ENCODE peak calls at places on chromosomes 16 and 17, in four cellular contexts. One of them, this sample, is unnamed.

GRCh38 chr16:78249056-78249455 is 149.6 kb downstream of the WWOX start:
- DNase-seq in K562: no peak
- DNase-seq in HepG2: peak; percentile 77
- DNase-seq in H1: peak; percentile 57
- DNase-seq in this sample: no peak

GRCh38 chr17:69634844-69635243 is 220.3 kb downstream of the MAP2K6 start:
- DNase-seq in K562: no peak
- DNase-seq in HepG2: no peak
- DNase-seq in H1: no peak
- DNase-seq in this sample: no peak

GRCh38 chr17:62017496-62017895 is 47.6 kb downstream of the MED13 start:
- DNase-seq in K562: no peak
- DNase-seq in HepG2: no peak
- DNase-seq in H1: no peak
- DNase-seq in this sample: peak; percentile 14

GRCh38 chr16:77812856-77813523 is 24.6 kb downstream of the VAT1L start:
- DNase-seq in K562: no peak
- DNase-seq in HepG2: no peak
- DNase-seq in H1: no peak
- DNase-seq in this sample: no peak

GRCh38 chr17:64747938-64748540 is 85.9 kb upstream of the SMURF2 start:
- DNase-seq in K562: no peak
- DNase-seq in HepG2: no peak
- DNase-seq in H1: no peak
- DNase-seq in this sample: no peak

GRCh38 chr17:4903051-4903818 is at the start of gene CHRNE:
- DNase-seq in K562: peak; percentile 65
- DNase-seq in HepG2: peak; percentile 80
- DNase-seq in H1: peak; percentile 91
- DNase-seq in this sample: peak; percentile 89

GRCh38 chr17:54452666-54453348 is 447.8 kb upstream of the TOM1L1 start:
- DNase-seq in K562: no peak
- DNase-seq in HepG2: no peak
- DNase-seq in H1: no peak
- DNase-seq in this sample: no peak

GRCh38 chr17:55356440-55357328 is 65.0 kb downstream of the MMD start:
- DNase-seq in K562: peak; percentile 71
- DNase-seq in HepG2: peak; percentile 87
- DNase-seq in H1: peak; percentile 84
- DNase-seq in this sample: peak; percentile 88

GRCh38 chr16:89574681-89575246 is 794 bp upstream of the CPNE7 start:
- DNase-seq in K562: peak; percentile 86
- DNase-seq in HepG2: no peak
- DNase-seq in H1: peak; percentile 92
- DNase-seq in this sample: peak; percentile 84

GRCh38 chr17:69103557-69104233 is 38.0 kb downstream of the ABCA6 start:
- DNase-seq in K562: peak; percentile 79
- DNase-seq in HepG2: peak; percentile 47
- DNase-seq in H1: no peak
- DNase-seq in this sample: no peak

GRCh38 chr16:52825882-52826281 is 226.8 kb downstream of the CHD9NB start:
- DNase-seq in K562: no peak
- DNase-seq in HepG2: no peak
- DNase-seq in H1: no peak
- DNase-seq in this sample: no peak

GRCh38 chr16:23174622-23175021 is 7.9 kb upstream of the SCNN1G start:
- DNase-seq in K562: no peak
- DNase-seq in HepG2: no peak
- DNase-seq in H1: no peak
- DNase-seq in this sample: no peak

GRCh38 chr17:5201011-5201410 is 9.3 kb upstream of the ZNF594 start:
- DNase-seq in K562: no peak
- DNase-seq in HepG2: no peak
- DNase-seq in H1: no peak
- DNase-seq in this sample: no peak

GRCh38 chr16:4101421-4102275 is 14.6 kb downstream of the ADCY9 start:
- DNase-seq in K562: no peak
- DNase-seq in HepG2: no peak
- DNase-seq in H1: no peak
- DNase-seq in this sample: no peak

GRCh38 chr16:66408181-66409048 is 18.7 kb upstream of the BEAN1 start:
- DNase-seq in K562: no peak
- DNase-seq in HepG2: peak; percentile 93
- DNase-seq in H1: no peak
- DNase-seq in this sample: peak; percentile 57

GRCh38 chr16:29765167-29766032 is 12.7 kb upstream of the ZG16 start:
- DNase-seq in K562: no peak
- DNase-seq in HepG2: peak; percentile 92
- DNase-seq in H1: no peak
- DNase-seq in this sample: no peak

GRCh38 chr17:4598776-4599504 is 14.6 kb downstream of the SMTNL2 start:
- DNase-seq in K562: no peak
- DNase-seq in HepG2: no peak
- DNase-seq in H1: no peak
- DNase-seq in this sample: no peak

GRCh38 chr17:76911299-76912007 is 43.2 kb downstream of the MGAT5B start:
- DNase-seq in K562: no peak
- DNase-seq in HepG2: no peak
- DNase-seq in H1: no peak
- DNase-seq in this sample: no peak

GRCh38 chr17:79657861-79658810 is 47.3 kb upstream of the RBFOX3 start:
- DNase-seq in K562: no peak
- DNase-seq in HepG2: no peak
- DNase-seq in H1: peak; percentile 34
- DNase-seq in this sample: no peak

GRCh38 chr16:65667013-65667578 is 545.2 kb upstream of the CDH11 start:
- DNase-seq in K562: no peak
- DNase-seq in HepG2: peak; percentile 9
- DNase-seq in H1: no peak
- DNase-seq in this sample: no peak

GRCh38 chr17:7462474-7463367 is 16.7 kb downstream of the ZBTB4 start:
- DNase-seq in K562: no peak
- DNase-seq in HepG2: no peak
- DNase-seq in H1: no peak
- DNase-seq in this sample: no peak

GRCh38 chr16:16155234-16155633 is 68.1 kb downstream of the ABCC6 start:
- DNase-seq in K562: no peak
- DNase-seq in HepG2: no peak
- DNase-seq in H1: no peak
- DNase-seq in this sample: no peak

GRCh38 chr17:73255671-73256181 is 6.0 kb downstream of the CPSF4L start:
- DNase-seq in K562: peak; percentile 77
- DNase-seq in HepG2: no peak
- DNase-seq in H1: peak; percentile 93
- DNase-seq in this sample: peak; percentile 62

GRCh38 chr17:56870163-56870651 is 36.3 kb downstream of the DGKE start:
- DNase-seq in K562: no peak
- DNase-seq in HepG2: peak; percentile 16
- DNase-seq in H1: no peak
- DNase-seq in this sample: no peak

GRCh38 chr17:79191270-79191934 is 116.8 kb downstream of the ENGASE start:
- DNase-seq in K562: no peak
- DNase-seq in HepG2: no peak
- DNase-seq in H1: peak; percentile 62
- DNase-seq in this sample: no peak

GRCh38 chr17:73960469-73960868 is 243.0 kb upstream of the RPL38 start:
- DNase-seq in K562: no peak
- DNase-seq in HepG2: no peak
- DNase-seq in H1: no peak
- DNase-seq in this sample: no peak

GRCh38 chr17:75319818-75320691 is 30.8 kb upstream of the SLC25A19 start:
- DNase-seq in K562: no peak
- DNase-seq in HepG2: no peak
- DNase-seq in H1: no peak
- DNase-seq in this sample: no peak

GRCh38 chr17:53722407-53722806 is 100.3 kb upstream of the KIF2B start:
- DNase-seq in K562: no peak
- DNase-seq in HepG2: no peak
- DNase-seq in H1: no peak
- DNase-seq in this sample: peak; percentile 39

GRCh38 chr16:29977063-29977462 is 3.4 kb downstream of the TAOK2 start:
- DNase-seq in K562: no peak
- DNase-seq in HepG2: no peak
- DNase-seq in H1: no peak
- DNase-seq in this sample: no peak

GRCh38 chr16:85136705-85137322 is 24.5 kb upstream of the CIBAR2 start:
- DNase-seq in K562: no peak
- DNase-seq in HepG2: peak; percentile 95
- DNase-seq in H1: no peak
- DNase-seq in this sample: no peak

GRCh38 chr17:7211512-7212277 is 7.9 kb downstream of the DLG4 start:
- DNase-seq in K562: no peak
- DNase-seq in HepG2: no peak
- DNase-seq in H1: no peak
- DNase-seq in this sample: no peak

GRCh38 chr17:48059125-48059668 is 11.0 kb downstream of the NFE2L1 start:
- DNase-seq in K562: no peak
- DNase-seq in HepG2: no peak
- DNase-seq in H1: no peak
- DNase-seq in this sample: no peak

GRCh38 chr17:37693328-37693727 is 50.1 kb upstream of the DDX52 start:
- DNase-seq in K562: no peak
- DNase-seq in HepG2: no peak
- DNase-seq in H1: no peak
- DNase-seq in this sample: no peak

GRCh38 chr17:75826561-75827290 is 17.5 kb downstream of the UNC13D start:
- DNase-seq in K562: no peak
- DNase-seq in HepG2: peak; percentile 48
- DNase-seq in H1: no peak
- DNase-seq in this sample: no peak

GRCh38 chr16:11553371-11553770 is 33.3 kb downstream of the LITAF start:
- DNase-seq in K562: no peak
- DNase-seq in HepG2: no peak
- DNase-seq in H1: no peak
- DNase-seq in this sample: no peak

GRCh38 chr16:85416267-85417109 is 196.6 kb upstream of the GSE1 start:
- DNase-seq in K562: peak; percentile 96
- DNase-seq in HepG2: peak; percentile 61
- DNase-seq in H1: peak; percentile 96
- DNase-seq in this sample: peak; percentile 67

GRCh38 chr17:34827008-34827407 is 134.3 kb downstream of the CCT6B start:
- DNase-seq in K562: no peak
- DNase-seq in HepG2: no peak
- DNase-seq in H1: no peak
- DNase-seq in this sample: no peak

GRCh38 chr16:8866118-8866883 is 2.5 kb downstream of the CARHSP1 start:
- DNase-seq in K562: no peak
- DNase-seq in HepG2: peak; percentile 88
- DNase-seq in H1: peak; percentile 92
- DNase-seq in this sample: no peak
- TF ChIP-seq MAX in K562: no peak
- TF ChIP-seq MAX in HepG2: no peak
- TF ChIP-seq MAX in H1: peak; percentile 95
- TF ChIP-seq MAX in this sample: no peak

DNA sequence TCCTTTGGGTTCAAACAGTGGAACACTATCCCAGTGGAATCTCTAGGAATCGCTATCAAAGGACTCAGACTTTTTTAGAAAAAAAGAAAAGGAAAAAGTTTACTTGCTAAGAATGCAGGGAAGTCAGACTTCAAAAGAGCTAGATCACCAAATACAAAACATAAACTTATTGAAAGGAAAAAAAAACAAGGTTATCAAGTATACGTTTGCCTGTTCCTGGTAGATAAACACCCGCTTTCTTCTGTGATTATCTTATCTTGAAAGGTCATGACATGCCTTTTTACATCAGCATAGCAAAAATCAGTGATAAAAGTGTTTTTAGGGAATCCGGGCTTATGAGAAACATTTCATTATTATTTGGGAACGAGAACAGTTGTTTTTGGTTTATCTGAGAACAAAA is 129.3 kb upstream of the TMEM97 start:
- DNase-seq in K562: no peak
- DNase-seq in HepG2: no peak
- DNase-seq in H1: no peak
- DNase-seq in this sample: no peak
- TF ChIP-seq PHF8 in K562: no peak
- TF ChIP-seq PHF8 in HepG2: no peak
- TF ChIP-seq PHF8 in H1: no peak
- TF ChIP-seq PHF8 in this sample: no peak

DNA sequence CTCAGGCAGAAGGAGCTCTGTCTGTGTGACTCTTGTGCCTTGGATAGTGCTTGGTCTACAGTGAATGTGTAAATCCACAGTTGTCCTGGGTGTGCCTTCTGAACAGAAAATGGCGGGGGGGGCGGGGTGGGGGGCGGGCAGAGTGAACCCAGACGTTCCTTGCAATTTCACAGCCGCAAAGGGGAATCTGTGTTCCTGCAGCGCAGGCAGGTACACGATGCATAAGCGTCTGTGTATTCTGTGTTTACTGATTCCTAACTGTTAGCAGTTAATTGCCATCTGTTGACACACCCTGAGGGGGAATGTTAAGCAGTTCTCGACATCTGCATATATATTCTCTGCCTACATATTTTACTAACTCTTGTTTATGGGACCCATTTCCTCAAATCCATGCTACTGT is 123.5 kb upstream of the ZFHX3 start:
- DNase-seq in K562: no peak
- DNase-seq in HepG2: no peak
- DNase-seq in H1: no peak
- DNase-seq in this sample: no peak
- TF ChIP-seq MAX in K562: no peak
- TF ChIP-seq MAX in HepG2: no peak
- TF ChIP-seq MAX in H1: no peak
- TF ChIP-seq MAX in this sample: no peak

GRCh38 chr16:1780677-1781072 is 1.7 kb downstream of the SPSB3 start:
- DNase-seq in K562: no peak
- DNase-seq in HepG2: no peak
- DNase-seq in H1: no peak
- DNase-seq in this sample: no peak

GRCh38 chr16:1779234-1779701 is 3.1 kb downstream of the SPSB3 start:
- DNase-seq in K562: no peak
- DNase-seq in HepG2: no peak
- DNase-seq in H1: no peak
- DNase-seq in this sample: no peak

GRCh38 chr16:1781254-1781653 is 1.1 kb downstream of the SPSB3 start:
- DNase-seq in K562: no peak
- DNase-seq in HepG2: no peak
- DNase-seq in H1: no peak
- DNase-seq in this sample: no peak

GRCh38 chr16:1778200-1779179 is 3.9 kb downstream of the SPSB3 start:
- DNase-seq in K562: no peak
- DNase-seq in HepG2: no peak
- DNase-seq in H1: peak; percentile 43
- DNase-seq in this sample: no peak

GRCh38 chr16:1779741-1780676 is 2.4 kb downstream of the SPSB3 start:
- DNase-seq in K562: no peak
- DNase-seq in HepG2: no peak
- DNase-seq in H1: no peak
- DNase-seq in this sample: no peak
- TF ChIP-seq PHF8 in K562: no peak
- TF ChIP-seq PHF8 in HepG2: no peak
- TF ChIP-seq PHF8 in H1: no peak
- TF ChIP-seq PHF8 in this sample: no peak